ENCODE peak calls at places on chromosomes 5 and 9, in eight cellular contexts. A, B, Z, D, I, R, Q and O are unnamed samples.

GRCh38 chr5:21573915-21574314 is 1279.2 kb downstream of the CDH12 start:
- DNase-seq in A (no peak), B (no peak), Z (no peak), D (no peak), I (no peak), R (no peak), Q (no peak), O (no peak)

GRCh38 chr5:122315511-122315910 is 3.5 kb downstream of the SNCAIP start:
- DNase-seq in A (no peak), B (no peak), Z (no peak), D (no peak), I (no peak), R (no peak), Q (no peak), O (no peak)

GRCh38 chr9:100718717-100719116 is 140.8 kb downstream of the CAVIN4 start:
- DNase-seq in A (no peak), B (no peak), Z (no peak), D (no peak), I (no peak), R (no peak), Q (no peak), O (no peak)

GRCh38 chr5:318931-319601 is 2.4 kb upstream of the AHRR start:
- DNase-seq in A (no peak), B (no peak), Z (peak), D (peak), I (no peak), R (no peak), Q (no peak), O (no peak)

GRCh38 chr9:98203153-98203552 is 10.7 kb upstream of the CORO2A start:
- DNase-seq in A (no peak), B (no peak), Z (no peak), D (no peak), I (no peak), R (no peak), Q (no peak), O (no peak)

GRCh38 chr9:106864533-106865143 is 1.7 kb downstream of the ZNF462 start:
- DNase-seq in A (no peak), B (peak), Z (no peak), D (no peak), I (no peak), R (no peak), Q (no peak), O (no peak)

GRCh38 chr5:152527358-152528048 is 122.4 kb upstream of the NMUR2 start:
- DNase-seq in A (no peak), B (no peak), Z (no peak), D (no peak), I (no peak), R (no peak), Q (no peak), O (no peak)

GRCh38 chr5:151864349-151864748 is 60.3 kb downstream of the GLRA1 start:
- DNase-seq in A (no peak), B (no peak), Z (no peak), D (no peak), I (no peak), R (no peak), Q (no peak), O (no peak)

GRCh38 chr9:38467404-38467803 is 43.1 kb upstream of the IGFBPL1 start:
- DNase-seq in A (no peak), B (no peak), Z (no peak), D (no peak), I (no peak), R (no peak), Q (no peak), O (no peak)

GRCh38 chr5:111261610-111262009 is 37.4 kb downstream of the CAMK4 start:
- DNase-seq in A (no peak), B (no peak), Z (no peak), D (no peak), I (no peak), R (no peak), Q (no peak), O (no peak)

GRCh38 chr9:77833686-77834429 is 185.7 kb upstream of the GNA14 start:
- DNase-seq in A (no peak), B (no peak), Z (no peak), D (no peak), I (no peak), R (no peak), Q (no peak), O (no peak)

GRCh38 chr9:112078432-112078831 is 96.7 kb downstream of the SUSD1 start:
- DNase-seq in A (no peak), B (no peak), Z (no peak), D (no peak), I (no peak), R (no peak), Q (no peak), O (no peak)

GRCh38 chr5:14581891-14582796 is 552 bp downstream of the OTULINL start:
- DNase-seq in A (peak), B (peak), Z (peak), D (no peak), I (peak), R (peak), Q (peak), O (peak)

GRCh38 chr5:174831985-174832384 is 107.6 kb downstream of the MSX2 start:
- DNase-seq in A (no peak), B (no peak), Z (no peak), D (no peak), I (no peak), R (no peak), Q (no peak), O (no peak)

GRCh38 chr5:113356487-113356886 is 78.3 kb downstream of the TSSK1B start:
- DNase-seq in A (no peak), B (no peak), Z (no peak), D (no peak), I (no peak), R (no peak), Q (no peak), O (no peak)

GRCh38 chr5:45643051-45643450 is 53.1 kb downstream of the HCN1 start:
- DNase-seq in A (no peak), B (no peak), Z (no peak), D (no peak), I (no peak), R (no peak), Q (no peak), O (no peak)

GRCh38 chr5:136337788-136338187 is 27.6 kb downstream of the TRPC7 start:
- DNase-seq in A (no peak), B (no peak), Z (no peak), D (no peak), I (no peak), R (peak), Q (no peak), O (no peak)

GRCh38 chr5:69491838-69492390 is 676 bp upstream of the OCLN start:
- DNase-seq in A (no peak), B (no peak), Z (no peak), D (no peak), I (no peak), R (peak), Q (no peak), O (no peak)

GRCh38 chr5:96968074-96968473 is 32.2 kb downstream of the LNPEP start:
- DNase-seq in A (no peak), B (no peak), Z (no peak), D (no peak), I (no peak), R (no peak), Q (no peak), O (no peak)

GRCh38 chr9:36679710-36680109 is 107.0 kb downstream of the MELK start:
- DNase-seq in A (no peak), B (no peak), Z (no peak), D (no peak), I (no peak), R (no peak), Q (no peak), O (no peak)

GRCh38 chr5:158463188-158463587 is 604.2 kb upstream of the CLINT1 start:
- DNase-seq in A (no peak), B (no peak), Z (no peak), D (no peak), I (no peak), R (no peak), Q (no peak), O (no peak)

GRCh38 chr5:16626696-16627264 is 10.0 kb upstream of the RETREG1 start:
- DNase-seq in A (no peak), B (no peak), Z (no peak), D (no peak), I (no peak), R (no peak), Q (no peak), O (no peak)

GRCh38 chr5:17216974-17217325 is 481 bp upstream of the BASP1 start:
- DNase-seq in A (peak), B (no peak), Z (no peak), D (no peak), I (peak), R (peak), Q (peak), O (no peak)

GRCh38 chr9:37187713-37188439 is 67.5 kb downstream of the ZCCHC7 start:
- DNase-seq in A (no peak), B (no peak), Z (no peak), D (no peak), I (no peak), R (no peak), Q (no peak), O (no peak)

GRCh38 chr5:125743939-125744338 is 679.3 kb upstream of the GRAMD2B start:
- DNase-seq in A (no peak), B (no peak), Z (no peak), D (no peak), I (no peak), R (no peak), Q (no peak), O (no peak)

GRCh38 chr5:131640043-131640856 is 5.2 kb upstream of the RAPGEF6 start:
- DNase-seq in A (no peak), B (no peak), Z (no peak), D (peak), I (peak), R (no peak), Q (no peak), O (peak)

GRCh38 chr9:119667163-119667562 is 297.9 kb upstream of the BRINP1 start:
- DNase-seq in A (no peak), B (no peak), Z (no peak), D (no peak), I (peak), R (peak), Q (no peak), O (no peak)

GRCh38 chr9:74672237-74672636 is 175.1 kb downstream of the RORB start:
- DNase-seq in A (no peak), B (no peak), Z (no peak), D (no peak), I (no peak), R (no peak), Q (no peak), O (no peak)

GRCh38 chr5:90640484-90641059 is 82.0 kb downstream of the ADGRV1 start:
- DNase-seq in A (no peak), B (no peak), Z (no peak), D (no peak), I (no peak), R (peak), Q (no peak), O (no peak)

GRCh38 chr9:114856210-114856941 is 50.5 kb upstream of the TNFSF15 start:
- DNase-seq in A (no peak), B (peak), Z (no peak), D (no peak), I (no peak), R (no peak), Q (peak), O (no peak)

GRCh38 chr5:24539625-24540024 is 105.2 kb downstream of the CDH10 start:
- DNase-seq in A (no peak), B (no peak), Z (no peak), D (no peak), I (no peak), R (no peak), Q (no peak), O (no peak)

GRCh38 chr5:52709171-52709925 is 78.4 kb upstream of the ITGA1 start:
- DNase-seq in A (no peak), B (no peak), Z (peak), D (no peak), I (no peak), R (no peak), Q (peak), O (no peak)

GRCh38 chr5:173675287-173675996 is 59.0 kb upstream of the BOD1 start:
- DNase-seq in A (no peak), B (no peak), Z (peak), D (no peak), I (no peak), R (no peak), Q (peak), O (no peak)

GRCh38 chr9:33263131-33263935 is 1.2 kb downstream of the BAG1 start:
- DNase-seq in A (no peak), B (no peak), Z (no peak), D (no peak), I (no peak), R (peak), Q (no peak), O (peak)

GRCh38 chr5:132094393-132095076 is 20.9 kb downstream of the CSF2 start:
- DNase-seq in A (peak), B (no peak), Z (no peak), D (no peak), I (peak), R (no peak), Q (no peak), O (no peak)

GRCh38 chr5:133316346-133317343 is 264.8 kb downstream of the HSPA4 start:
- DNase-seq in A (no peak), B (no peak), Z (no peak), D (peak), I (peak), R (peak), Q (no peak), O (no peak)

GRCh38 chr5:139839416-139839815 is 43.8 kb downstream of the PSD2 start:
- DNase-seq in A (no peak), B (peak), Z (no peak), D (no peak), I (no peak), R (no peak), Q (no peak), O (no peak)

GRCh38 chr5:31023105-31023504 is 170.4 kb upstream of the CDH6 start:
- DNase-seq in A (no peak), B (no peak), Z (no peak), D (no peak), I (no peak), R (no peak), Q (no peak), O (no peak)

GRCh38 chr9:18864516-18864915 is 168.5 kb downstream of the SAXO1 start:
- DNase-seq in A (no peak), B (no peak), Z (no peak), D (no peak), I (no peak), R (no peak), Q (no peak), O (no peak)

GRCh38 chr9:8855046-8855445 is 1055.5 kb upstream of the DMAC1 start:
- DNase-seq in A (no peak), B (no peak), Z (no peak), D (no peak), I (no peak), R (peak), Q (no peak), O (no peak)

DNA sequence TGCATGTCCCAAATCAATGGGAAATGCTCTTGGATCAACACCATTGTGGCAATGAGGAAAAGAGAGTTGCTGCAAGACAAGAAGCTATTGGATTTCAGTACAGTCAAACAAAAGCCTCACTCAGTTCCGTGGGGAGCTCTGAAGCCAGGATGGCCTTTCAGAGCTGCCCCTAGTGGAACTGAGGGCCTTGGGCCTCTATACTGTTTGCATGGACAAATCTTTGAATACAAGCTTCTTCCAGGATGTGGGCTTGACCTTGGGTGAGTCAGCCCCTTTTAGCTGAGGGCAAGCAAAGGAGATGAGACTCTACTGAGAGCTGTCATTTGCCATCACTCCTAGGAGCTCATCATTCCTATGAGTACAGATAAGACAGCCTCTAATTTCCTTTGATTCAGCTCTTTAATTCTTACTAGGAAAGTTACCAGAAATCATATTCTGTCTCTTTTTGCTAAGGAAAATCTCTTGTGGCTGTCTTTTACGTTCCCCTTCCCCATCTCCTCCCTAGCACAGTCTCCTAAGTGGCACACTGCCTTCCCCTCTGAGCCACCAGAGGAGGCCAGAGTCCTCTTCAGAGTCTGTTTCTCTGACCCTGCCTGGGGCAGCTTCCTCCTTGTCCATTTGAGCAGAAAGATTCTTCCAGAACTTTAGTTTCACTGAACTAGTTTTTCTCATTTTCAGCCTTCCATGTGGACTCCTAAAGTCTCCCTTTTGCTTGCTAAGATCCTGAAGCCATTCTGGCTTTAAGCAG is 168.8 kb upstream of the POC5 start:
- DNase-seq in A (no peak), B (no peak), Z (no peak), D (no peak), I (peak), R (peak), Q (no peak), O (no peak)
- TF ChIP-seq CTCF in A (no peak), B (peak), Z (peak), D (peak), I (peak), R (peak), Q (no peak), O (no peak)

GRCh38 chr9:132728071-132728470 is 57.8 kb downstream of the GTF3C4 start:
- DNase-seq in A (no peak), B (no peak), Z (no peak), D (no peak), I (no peak), R (no peak), Q (no peak), O (no peak)

GRCh38 chr9:132723809-132724208 is 53.5 kb downstream of the GTF3C4 start:
- DNase-seq in A (no peak), B (no peak), Z (no peak), D (no peak), I (no peak), R (no peak), Q (no peak), O (no peak)

GRCh38 chr9:132726561-132727150 is 56.4 kb downstream of the GTF3C4 start:
- DNase-seq in A (no peak), B (no peak), Z (no peak), D (no peak), I (no peak), R (no peak), Q (no peak), O (no peak)

GRCh38 chr9:132722564-132723065 is 52.4 kb downstream of the GTF3C4 start:
- DNase-seq in A (no peak), B (no peak), Z (no peak), D (no peak), I (no peak), R (no peak), Q (no peak), O (no peak)

DNA sequence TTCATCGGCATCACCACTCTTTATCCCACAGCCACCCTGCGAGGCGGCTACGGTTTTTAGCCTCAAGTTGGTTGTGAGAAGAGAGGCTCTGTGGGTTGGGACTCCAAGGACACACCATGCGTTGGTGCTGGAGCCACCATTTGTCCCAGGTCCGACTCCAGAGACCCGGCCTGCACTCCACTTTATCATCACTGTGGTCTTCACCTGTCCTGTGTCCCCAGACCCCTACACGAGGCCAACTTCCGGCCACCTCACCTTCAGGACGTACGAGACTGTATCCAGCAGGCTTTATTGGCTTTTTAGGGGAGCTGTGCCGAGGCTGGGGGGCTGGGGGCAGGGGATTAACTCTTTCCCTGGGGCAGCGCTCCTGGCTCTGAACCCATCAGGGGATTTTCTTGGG is 55.0 kb downstream of the GTF3C4 start:
- DNase-seq in A (no peak), B (no peak), Z (no peak), D (no peak), I (no peak), R (no peak), Q (no peak), O (no peak)
- H3K27ac ChIP-seq in A (no peak), B (no peak), Z (no peak), D (no peak), I (no peak), R (no peak), Q (no peak), O (no peak)

GRCh38 chr5:149448831-149449714 is 70.0 kb upstream of the IL17B start:
- DNase-seq in A (no peak), B (no peak), Z (peak), D (peak), I (peak), R (peak), Q (no peak), O (no peak)
- TF ChIP-seq CTCF in A (no peak), B (peak), Z (peak), D (peak), I (peak), R (peak), Q (no peak), O (no peak)

DNA sequence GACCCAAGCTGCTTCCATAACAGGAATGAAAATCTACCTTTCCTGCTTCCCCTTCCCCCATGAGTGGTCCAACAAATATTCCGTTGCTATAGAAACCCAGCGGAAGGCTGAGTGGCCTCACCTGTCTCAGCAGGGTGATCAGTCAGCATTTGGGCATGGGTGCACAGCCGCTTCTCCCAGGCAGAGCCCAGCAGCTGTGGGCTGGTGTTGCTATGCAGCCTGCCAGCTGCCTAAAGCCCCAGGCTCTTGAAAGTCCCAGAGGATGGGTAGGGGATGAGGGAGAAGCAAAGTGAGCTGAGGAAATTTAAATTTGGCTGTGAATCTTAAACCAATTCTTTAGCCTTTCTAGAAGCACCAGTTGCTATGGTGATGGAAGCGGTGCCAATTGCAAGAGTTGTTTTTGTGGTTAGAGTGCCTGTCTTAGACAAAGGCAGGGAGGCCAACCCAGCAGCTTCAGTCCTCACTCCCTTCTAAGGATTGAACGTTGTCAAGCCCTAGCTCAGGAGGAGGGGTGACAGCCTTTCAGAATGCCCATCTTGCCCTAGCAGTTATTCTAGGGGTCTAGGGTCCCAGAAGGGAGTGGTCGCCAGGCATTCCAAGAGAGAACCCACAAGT is 151.5 kb upstream of the PITX1 start:
- DNase-seq in A (no peak), B (no peak), Z (no peak), D (no peak), I (no peak), R (peak), Q (no peak), O (peak)
- H3K27ac ChIP-seq in A (no peak), B (no peak), Z (no peak), D (no peak), I (no peak), R (no peak), Q (no peak), O (no peak)

DNA sequence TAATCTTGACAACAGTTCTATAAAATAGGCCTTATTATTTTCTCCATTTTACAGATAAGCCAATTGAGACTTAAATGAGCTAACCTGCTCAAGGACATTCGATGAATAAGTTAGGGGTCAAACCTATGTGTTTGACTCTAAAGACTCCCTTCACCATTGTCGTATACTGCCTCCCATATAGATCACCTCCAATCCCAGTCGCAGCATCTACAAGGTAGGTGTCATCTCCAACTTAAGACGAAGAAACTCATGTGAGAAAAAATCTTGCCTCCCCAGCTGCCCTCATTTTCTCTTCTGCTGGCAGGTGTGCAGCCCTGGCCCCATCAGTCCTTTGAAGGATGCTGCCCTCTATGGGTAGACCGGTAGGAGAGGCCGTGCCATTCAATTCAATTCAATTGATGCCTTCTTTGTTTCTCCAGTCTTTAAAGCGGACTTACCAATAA is 75.2 kb upstream of the SMARCA2 start:
- DNase-seq in A (peak), B (no peak), Z (no peak), D (peak), I (peak), R (peak), Q (no peak), O (no peak)
- TF ChIP-seq CTCF in A (peak), B (no peak), Z (peak), D (peak), I (peak), R (peak), Q (peak), O (peak)

GRCh38 chr9:137253717-137254623 is 1.2 kb upstream of the NELFB start:
- DNase-seq in A (no peak), B (no peak), Z (peak), D (peak), I (no peak), R (peak), Q (no peak), O (no peak)
- H3K27ac ChIP-seq in A (peak), B (peak), Z (peak), D (peak), I (peak), R (no peak), Q (peak), O (no peak)

GRCh38 chr9:127418037-127418471 is 6.1 kb upstream of the ZNF79 start:
- DNase-seq in A (no peak), B (no peak), Z (no peak), D (peak), I (peak), R (peak), Q (no peak), O (peak)
- TF ChIP-seq CTCF in A (peak), B (no peak), Z (peak), D (peak), I (peak), R (peak), Q (no peak), O (peak)